ENCODE peak calls at places on chromosomes 5 and 9, in nine cellular contexts. E, W, Y, F, S, I, O, C and J are unnamed samples.

GRCh38 chr5:95628154-95628810 is 8.4 kb downstream of the GPR150 start:
- DNase-seq in E (no peak), W (no peak), Y (no peak), F (no peak), S (no peak), I (no peak), O (no peak), C (no peak), J (no peak)

GRCh38 chr5:125703616-125704015 is 719.6 kb upstream of the GRAMD2B start:
- DNase-seq in E (no peak), W (no peak), Y (peak; percentile 21), F (no peak), S (no peak), I (no peak), O (no peak), C (no peak), J (no peak)

GRCh38 chr5:43305948-43306563 is 7.2 kb downstream of the HMGCS1 start:
- DNase-seq in E (no peak), W (no peak), Y (peak; percentile 59), F (no peak), S (no peak), I (no peak), O (no peak), C (no peak), J (no peak)

GRCh38 chr5:73274870-73275756 is 102.1 kb downstream of the TMEM174 start:
- DNase-seq in E (no peak), W (no peak), Y (peak; percentile 36), F (peak; percentile 70), S (peak; percentile 35), I (no peak), O (no peak), C (no peak), J (peak; percentile 58)

GRCh38 chr9:16613605-16614004 is 256.9 kb downstream of the BNC2 start:
- DNase-seq in E (no peak), W (no peak), Y (no peak), F (no peak), S (no peak), I (no peak), O (no peak), C (no peak), J (no peak)

GRCh38 chr5:143359869-143360268 is 43.6 kb downstream of the NR3C1 start:
- DNase-seq in E (no peak), W (no peak), Y (no peak), F (no peak), S (no peak), I (no peak), O (no peak), C (no peak), J (no peak)

GRCh38 chr5:130514984-130515690 is 610.9 kb downstream of the CHSY3 start:
- DNase-seq in E (no peak), W (no peak), Y (peak; percentile 93), F (no peak), S (no peak), I (no peak), O (no peak), C (no peak), J (no peak)

GRCh38 chr9:75152416-75152815 is 64.1 kb downstream of the OSTF1 start:
- DNase-seq in E (no peak), W (no peak), Y (no peak), F (no peak), S (no peak), I (no peak), O (no peak), C (no peak), J (no peak)

GRCh38 chr9:116760636-116761035 is 73.5 kb downstream of the TRIM32 start:
- DNase-seq in E (no peak), W (no peak), Y (no peak), F (no peak), S (no peak), I (no peak), O (no peak), C (no peak), J (no peak)

GRCh38 chr5:32909207-32909606 is 198.1 kb downstream of the NPR3 start:
- DNase-seq in E (no peak), W (no peak), Y (peak; percentile 89), F (no peak), S (no peak), I (no peak), O (no peak), C (no peak), J (no peak)

GRCh38 chr9:89080193-89080592 is 88.9 kb downstream of the S1PR3 start:
- DNase-seq in E (no peak), W (no peak), Y (no peak), F (peak; percentile 19), S (no peak), I (no peak), O (peak; percentile 24), C (peak; percentile 40), J (peak; percentile 66)

GRCh38 chr9:7146582-7146981 is 388.8 kb downstream of the KDM4C start:
- DNase-seq in E (no peak), W (no peak), Y (no peak), F (no peak), S (peak; percentile 59), I (no peak), O (no peak), C (no peak), J (no peak)

GRCh38 chr9:115674091-115674490 is 479.5 kb upstream of the PAPPA start:
- DNase-seq in E (no peak), W (no peak), Y (peak; percentile 46), F (no peak), S (no peak), I (no peak), O (no peak), C (no peak), J (no peak)

GRCh38 chr5:134935711-134936602 is 31.0 kb downstream of the PCBD2 start:
- DNase-seq in E (no peak), W (no peak), Y (no peak), F (no peak), S (no peak), I (no peak), O (no peak), C (no peak), J (no peak)

GRCh38 chr5:130526708-130527107 is 622.4 kb downstream of the CHSY3 start:
- DNase-seq in E (no peak), W (no peak), Y (peak; percentile 84), F (no peak), S (no peak), I (no peak), O (no peak), C (no peak), J (no peak)

GRCh38 chr9:70559102-70559501 is 144.6 kb upstream of the KLF9 start:
- DNase-seq in E (no peak), W (no peak), Y (no peak), F (no peak), S (no peak), I (no peak), O (no peak), C (no peak), J (no peak)

DNA sequence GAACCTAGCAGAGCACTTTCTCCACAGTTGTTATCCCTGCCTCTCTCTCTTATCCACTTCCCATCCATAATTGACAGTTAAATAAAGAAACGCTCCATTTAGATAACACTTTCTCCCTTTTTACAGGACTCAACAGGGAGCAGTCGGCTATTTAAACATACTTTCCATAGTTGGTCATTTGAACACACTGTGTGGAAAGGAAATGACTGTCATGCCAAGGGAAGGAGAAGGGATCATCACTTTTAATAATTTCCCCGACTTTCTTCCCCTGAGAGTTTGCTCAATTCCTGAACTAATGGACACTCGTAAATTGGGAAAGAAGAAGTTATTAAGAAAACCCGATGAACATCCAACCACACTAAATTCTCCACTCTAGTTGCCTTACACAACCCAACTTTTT is 400.8 kb upstream of the PTGER4 start:
- DNase-seq in E (no peak), W (no peak), Y (no peak), F (no peak), S (no peak), I (no peak), O (no peak), C (no peak), J (no peak)
- H3K4me1 ChIP-seq in E (no peaks in the 10 kb centered on the region), W (no peaks in the 10 kb centered on the region), Y (no peaks in the 10 kb centered on the region), F (no peaks in the 10 kb centered on the region), S (no peaks in the 10 kb centered on the region), I (no peaks in the 10 kb centered on the region), O (no peaks in the 10 kb centered on the region), C (no peaks in the 10 kb centered on the region), J (no peaks in the 10 kb centered on the region)

DNA sequence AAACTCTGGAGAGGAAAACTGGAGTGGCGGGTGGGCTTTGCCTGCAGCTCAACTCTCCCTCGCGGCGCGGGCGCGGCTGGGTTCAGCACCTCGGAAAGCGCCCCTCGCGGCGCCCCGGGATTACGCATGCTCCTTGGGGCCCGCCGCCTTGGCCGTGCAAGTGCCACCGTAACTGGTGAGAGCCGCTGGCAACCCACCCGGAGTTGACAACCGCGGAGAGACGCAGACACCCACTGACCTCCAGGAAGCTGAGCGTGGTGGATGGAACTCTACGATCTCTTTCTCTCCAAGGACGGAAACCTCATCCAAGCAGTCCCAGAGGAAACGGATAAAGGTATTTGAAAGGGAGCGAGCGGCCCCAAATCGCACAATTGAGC is 194 bp upstream of the RXFP3 start:
- DNase-seq in E (no peak), W (peak; percentile 73), Y (peak; percentile 69), F (no peak), S (peak; percentile 95), I (peak; percentile 76), O (peak; percentile 48), C (peak; percentile 49), J (peak; percentile 72)
- TF ChIP-seq CTCF in E (no peak), W (peak; percentile 19), Y (no peak), F (no peak), S (no peak), I (peak; percentile 46), O (peak; percentile 20), C (no peak), J (peak; percentile 12)

GRCh38 chr9:105254226-105254625 is 9.8 kb downstream of the SLC44A1 start:
- DNase-seq in E (peak; percentile 83), W (no peak), Y (no peak), F (no peak), S (peak; percentile 58), I (no peak), O (no peak), C (peak; percentile 42), J (no peak)

GRCh38 chr9:105251733-105252404 is 7.4 kb downstream of the SLC44A1 start:
- DNase-seq in E (no peak), W (no peak), Y (no peak), F (no peak), S (no peak), I (no peak), O (no peak), C (no peak), J (no peak)

GRCh38 chr9:105248691-105249090 is 4.2 kb downstream of the SLC44A1 start:
- DNase-seq in E (no peak), W (no peak), Y (no peak), F (no peak), S (no peak), I (no peak), O (no peak), C (no peak), J (no peak)

GRCh38 chr9:105252405-105252756 is 7.9 kb downstream of the SLC44A1 start:
- DNase-seq in E (no peak), W (no peak), Y (no peak), F (no peak), S (no peak), I (no peak), O (no peak), C (no peak), J (no peak)

GRCh38 chr9:105251133-105251532 is 6.7 kb downstream of the SLC44A1 start:
- DNase-seq in E (no peak), W (no peak), Y (no peak), F (no peak), S (no peak), I (no peak), O (no peak), C (no peak), J (peak; percentile 23)
- H3K4me1 ChIP-seq in E (peaks cover 34% of the 10 kb centered on the region), W (peaks cover 14% of the 10 kb centered on the region), Y (no peaks in the 10 kb centered on the region), F (no peaks in the 10 kb centered on the region), S (peaks cover 4% of the 10 kb centered on the region), I (no peaks in the 10 kb centered on the region), O (no peaks in the 10 kb centered on the region), C (peaks cover 16% of the 10 kb centered on the region), J (peaks cover 4% of the 10 kb centered on the region)

GRCh38 chr5:435961-436640 is 6.9 kb upstream of the EXOC3 start:
- DNase-seq in E (peak; percentile 38), W (peak; percentile 53), Y (no peak), F (no peak), S (peak; percentile 72), I (no peak), O (no peak), C (no peak), J (peak; percentile 45)
- TF ChIP-seq CTCF in E (no peak), W (peak; percentile 24), Y (peak; percentile 35), F (no peak), S (peak; percentile 66), I (peak; percentile 15), O (no peak), C (no peak), J (peak; percentile 3)